ENCODE peak calls at places on chromosomes 4 and X, in six cellular contexts. L, Q, W, A, O and Y are unnamed samples.

GRCh38 chrX:17550011-17550410 is 175.0 kb downstream of the NHS start:
- DNase-seq in L (peak; percentile 52), Q (no peak), W (no peak), A (no peak), O (no peak), Y (no peak)

GRCh38 chrX:8730812-8731578 is 942 bp downstream of the ANOS1 start:
- DNase-seq in L (peak; percentile 23), Q (no peak), W (no peak), A (no peak), O (no peak), Y (no peak)

GRCh38 chrX:152343306-152343705 is 107.8 kb downstream of the GABRA3 start:
- DNase-seq in L (no peak), Q (no peak), W (no peak), A (no peak), O (no peak), Y (no peak)

GRCh38 chr4:106530034-106530361 is 161.4 kb upstream of the GIMD1 start:
- DNase-seq in L (no peak), Q (no peak), W (no peak), A (no peak), O (no peak), Y (no peak)

GRCh38 chrX:68807818-68808217 is 21.0 kb upstream of the EFNB1 start:
- DNase-seq in L (no peak), Q (peak; percentile 33), W (no peak), A (no peak), O (no peak), Y (no peak)

GRCh38 chr4:73735231-73735630 is 5.1 kb upstream of the CXCL8 start:
- DNase-seq in L (peak; percentile 35), Q (peak; percentile 49), W (no peak), A (no peak), O (no peak), Y (no peak)

GRCh38 chr4:90994883-90995484 is 867.8 kb downstream of the CCSER1 start:
- DNase-seq in L (no peak), Q (no peak), W (no peak), A (no peak), O (no peak), Y (no peak)

GRCh38 chrX:53049127-53049517 is 533 bp downstream of the GPR173 start:
- DNase-seq in L (no peak), Q (no peak), W (no peak), A (peak; percentile 9), O (no peak), Y (no peak)

GRCh38 chr4:35934370-35934981 is 309.8 kb downstream of the ARAP2 start:
- DNase-seq in L (peak; percentile 4), Q (peak; percentile 22), W (no peak), A (no peak), O (no peak), Y (peak; percentile 27)

GRCh38 chrX:107449490-107450175 is at the start of gene FRMPD3:
- DNase-seq in L (no peak), Q (no peak), W (no peak), A (no peak), O (no peak), Y (no peak)

GRCh38 chrX:5733483-5733882 is 495.2 kb downstream of the NLGN4X start:
- DNase-seq in L (peak; percentile 77), Q (no peak), W (no peak), A (no peak), O (no peak), Y (no peak)

GRCh38 chr4:89308161-89308500 is 531 bp upstream of the GPRIN3 start:
- DNase-seq in L (no peak), Q (peak; percentile 1), W (no peak), A (no peak), O (no peak), Y (peak; percentile 38)

GRCh38 chr4:26204911-26205368 is 115.9 kb upstream of the RBPJ start:
- DNase-seq in L (no peak), Q (peak; percentile 53), W (no peak), A (no peak), O (no peak), Y (no peak)

GRCh38 chrX:30904186-30904585 is 15.1 kb upstream of the TAB3 start:
- DNase-seq in L (no peak), Q (no peak), W (no peak), A (no peak), O (no peak), Y (no peak)

GRCh38 chrX:150544222-150544787 is 24.1 kb upstream of the MTM1 start:
- DNase-seq in L (peak; percentile 3), Q (no peak), W (no peak), A (no peak), O (no peak), Y (peak; percentile 13)

GRCh38 chrX:17046478-17047097 is 100.1 kb downstream of the REPS2 start:
- DNase-seq in L (peak; percentile 56), Q (peak; percentile 83), W (no peak), A (peak; percentile 57), O (no peak), Y (peak; percentile 71)

GRCh38 chr4:8355864-8356565 is 84.5 kb downstream of the ACOX3 start:
- DNase-seq in L (peak; percentile 47), Q (peak; percentile 32), W (peak; percentile 27), A (no peak), O (no peak), Y (no peak)

GRCh38 chr4:4694296-4694772 is 152.5 kb upstream of the STX18 start:
- DNase-seq in L (no peak), Q (no peak), W (no peak), A (peak; percentile 55), O (no peak), Y (no peak)

GRCh38 chr4:5925419-5926187 is 32.7 kb upstream of the CRMP1 start:
- DNase-seq in L (no peak), Q (no peak), W (no peak), A (no peak), O (no peak), Y (no peak)

GRCh38 chr4:101155368-101155767 is 192.0 kb downstream of the PPP3CA start:
- DNase-seq in L (peak; percentile 78), Q (peak; percentile 76), W (no peak), A (no peak), O (no peak), Y (no peak)

GRCh38 chr4:74120086-74120485 is 21.1 kb upstream of the CXCL2 start:
- DNase-seq in L (no peak), Q (no peak), W (no peak), A (no peak), O (no peak), Y (no peak)

GRCh38 chrX:49915352-49916222 is 6.8 kb upstream of the CLCN5 start:
- DNase-seq in L (peak; percentile 43), Q (peak; percentile 75), W (peak; percentile 36), A (peak; percentile 48), O (no peak), Y (peak; percentile 54)

GRCh38 chr4:76449362-76449767 is 14.3 kb downstream of the SHROOM3 start:
- DNase-seq in L (no peak), Q (peak; percentile 37), W (no peak), A (no peak), O (no peak), Y (no peak)

GRCh38 chrX:94942603-94943002 is 1268.6 kb downstream of the FAM133A start:
- DNase-seq in L (no peak), Q (no peak), W (no peak), A (no peak), O (no peak), Y (no peak)

GRCh38 chr4:70632028-70632427 is 3.5 kb downstream of the ENAM start:
- DNase-seq in L (peak; percentile 35), Q (peak; percentile 71), W (no peak), A (no peak), O (no peak), Y (no peak)

GRCh38 chrX:41621236-41621651 is 67.5 kb upstream of the GPR34 start:
- DNase-seq in L (peak; percentile 14), Q (peak; percentile 49), W (no peak), A (peak; percentile 52), O (no peak), Y (peak; percentile 15)

GRCh38 chr4:152536545-152537182 is 772 bp upstream of the FBXW7 start:
- DNase-seq in L (peak; percentile 70), Q (peak; percentile 39), W (no peak), A (no peak), O (no peak), Y (peak; percentile 85)

GRCh38 chr4:80279751-80280150 is 13.3 kb downstream of the FGF5 start:
- DNase-seq in L (no peak), Q (no peak), W (no peak), A (no peak), O (no peak), Y (no peak)

GRCh38 chr4:48499551-48500066 is 9.6 kb downstream of the ZAR1 start:
- DNase-seq in L (no peak), Q (no peak), W (no peak), A (no peak), O (no peak), Y (no peak)

GRCh38 chr4:166377578-166377977 is 504.5 kb downstream of the TLL1 start:
- DNase-seq in L (no peak), Q (no peak), W (no peak), A (no peak), O (no peak), Y (no peak)

GRCh38 chrX:115616943-115617563 is 56.1 kb downstream of the PLS3 start:
- DNase-seq in L (peak; percentile 85), Q (peak; percentile 58), W (no peak), A (no peak), O (no peak), Y (no peak)
- H3K4me3 ChIP-seq in L (no peak overlapping the region), Q (no peak overlapping the region), W (no peak overlapping the region), A (no peak overlapping the region), O (no peak overlapping the region), Y (no peak overlapping the region)

GRCh38 chr4:2837904-2838496 is 5.6 kb upstream of the ADD1 start:
- DNase-seq in L (no peak), Q (peak; percentile 59), W (peak; percentile 61), A (no peak), O (no peak), Y (peak; percentile 56)
- H3K4me3 ChIP-seq in L (no peak overlapping the region), Q (peak overlapping the region; percentile 41), W (no peak overlapping the region), A (no peak overlapping the region), O (peak overlapping the region; percentile 7), Y (no peak overlapping the region)

DNA sequence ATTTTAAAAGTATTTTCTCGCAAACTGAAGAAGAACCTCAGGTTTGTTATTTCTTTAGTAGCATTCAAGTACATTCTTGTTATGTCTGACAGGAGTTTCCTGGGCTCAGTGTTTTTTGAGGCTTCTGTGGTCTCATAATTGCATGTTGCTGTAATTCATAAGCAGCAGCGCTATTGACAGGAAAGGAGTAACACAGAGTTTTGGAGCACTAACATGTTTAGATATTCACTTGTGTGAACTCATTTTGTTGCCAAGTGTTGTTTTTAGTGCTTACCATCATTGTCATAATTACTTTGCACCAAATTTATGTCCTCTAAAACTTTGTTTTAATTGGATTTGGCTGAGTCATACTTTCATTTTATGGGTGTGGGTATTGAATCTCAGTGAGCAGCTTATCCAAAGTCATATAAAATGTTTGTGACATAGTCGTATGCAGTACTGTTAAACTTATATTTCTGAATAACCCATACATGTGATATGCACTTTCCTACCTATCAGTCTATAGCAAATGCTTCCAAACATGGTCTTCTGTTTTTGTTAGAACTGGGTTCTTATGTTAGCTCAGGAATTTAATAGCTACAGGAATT is 358.7 kb upstream of the CTSO start:
- DNase-seq in L (peak; percentile 74), Q (no peak), W (no peak), A (no peak), O (no peak), Y (no peak)
- H3K4me3 ChIP-seq in L (no peak overlapping the region), Q (no peak overlapping the region), W (no peak overlapping the region), A (no peak overlapping the region), O (no peak overlapping the region), Y (no peak overlapping the region)

DNA sequence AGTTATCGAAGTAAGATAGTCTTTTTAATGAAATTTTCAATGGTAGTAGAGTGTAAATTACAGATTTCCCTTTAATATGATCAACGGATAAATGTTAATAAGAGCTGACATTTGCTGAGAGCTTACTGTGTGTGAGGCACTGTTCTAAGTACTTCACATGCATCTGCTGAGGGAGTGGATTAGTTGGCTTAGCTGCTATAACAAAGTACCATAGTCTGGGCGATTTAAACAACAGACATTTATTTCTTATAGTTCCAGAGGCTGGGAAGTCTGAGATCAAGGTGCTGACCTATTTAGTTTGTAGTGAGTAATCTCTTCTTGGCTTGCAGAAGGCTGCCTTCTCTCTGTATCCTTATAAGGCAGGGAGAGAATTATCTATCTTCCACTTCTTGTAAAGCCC is 174.3 kb downstream of the CEP135 start:
- DNase-seq in L (no peak), Q (no peak), W (no peak), A (no peak), O (no peak), Y (no peak)
- H3K4me3 ChIP-seq in L (no peak overlapping the region), Q (no peak overlapping the region), W (no peak overlapping the region), A (no peak overlapping the region), O (no peak overlapping the region), Y (no peak overlapping the region)